ENCODE peak calls at places on chromosome 16, in eight cellular contexts. One of them, this sample, is unnamed.

GRCh38 chr16:11462036-11462435 is 116.8 kb downstream of the RMI2 start:
- DNase-seq in GM23338: no peak
- DNase-seq in dorsolateral prefrontal cortex: no peak
- DNase-seq in fibroblast of the aortic adventitia: no peak
- DNase-seq in Peyer's patch: no peak
- DNase-seq in endothelial cell of umbilical vein: no peak
- DNase-seq in adrenal gland: no peak
- DNase-seq in AG04449: no peak
- DNase-seq in this sample: no peak

GRCh38 chr16:89815639-89816348 is 653 bp downstream of the FANCA start:
- DNase-seq in Peyer's patch: no peak
- DNase-seq in AG04449: no peak
- DNase-seq in dorsolateral prefrontal cortex: no peak
- DNase-seq in GM23338: peak
- DNase-seq in fibroblast of the aortic adventitia: no peak
- DNase-seq in adrenal gland: no peak
- DNase-seq in endothelial cell of umbilical vein: no peak
- DNase-seq in this sample: no peak

GRCh38 chr16:68093816-68094613 is 8.8 kb downstream of the NFATC3 start:
- DNase-seq in AG04449: no peak
- DNase-seq in fibroblast of the aortic adventitia: peak
- DNase-seq in Peyer's patch: no peak
- DNase-seq in endothelial cell of umbilical vein: no peak
- DNase-seq in GM23338: peak
- DNase-seq in adrenal gland: no peak
- DNase-seq in dorsolateral prefrontal cortex: no peak
- DNase-seq in this sample: peak

GRCh38 chr16:88740727-88741055 is 34.4 kb downstream of the CTU2 start:
- DNase-seq in endothelial cell of umbilical vein: no peak
- DNase-seq in adrenal gland: no peak
- DNase-seq in Peyer's patch: no peak
- DNase-seq in AG04449: no peak
- DNase-seq in fibroblast of the aortic adventitia: no peak
- DNase-seq in dorsolateral prefrontal cortex: no peak
- DNase-seq in GM23338: no peak
- DNase-seq in this sample: no peak

GRCh38 chr16:59259074-59259963 is 525.2 kb upstream of the GOT2 start:
- DNase-seq in endothelial cell of umbilical vein: no peak
- DNase-seq in fibroblast of the aortic adventitia: no peak
- DNase-seq in GM23338: no peak
- DNase-seq in dorsolateral prefrontal cortex: no peak
- DNase-seq in AG04449: no peak
- DNase-seq in Peyer's patch: no peak
- DNase-seq in adrenal gland: no peak
- DNase-seq in this sample: no peak

GRCh38 chr16:34803683-34804416 is 1344.4 kb downstream of the TP53TG3F start:
- DNase-seq in fibroblast of the aortic adventitia: no peak
- DNase-seq in Peyer's patch: no peak
- DNase-seq in GM23338: no peak
- DNase-seq in adrenal gland: no peak
- DNase-seq in dorsolateral prefrontal cortex: no peak
- DNase-seq in endothelial cell of umbilical vein: no peak
- DNase-seq in AG04449: no peak
- DNase-seq in this sample: no peak

GRCh38 chr16:4415538-4416199 is 727 bp downstream of the CORO7 start:
- DNase-seq in dorsolateral prefrontal cortex: peak
- DNase-seq in endothelial cell of umbilical vein: peak
- DNase-seq in AG04449: no peak
- DNase-seq in GM23338: peak
- DNase-seq in adrenal gland: peak
- DNase-seq in Peyer's patch: peak
- DNase-seq in fibroblast of the aortic adventitia: no peak
- DNase-seq in this sample: peak

GRCh38 chr16:65547799-65548446 is 426.1 kb upstream of the CDH11 start:
- DNase-seq in dorsolateral prefrontal cortex: no peak
- DNase-seq in Peyer's patch: no peak
- DNase-seq in adrenal gland: no peak
- DNase-seq in endothelial cell of umbilical vein: no peak
- DNase-seq in GM23338: peak
- DNase-seq in AG04449: peak
- DNase-seq in fibroblast of the aortic adventitia: peak
- DNase-seq in this sample: peak

GRCh38 chr16:66862023-66862520 is 17.9 kb downstream of the CA7 start:
- DNase-seq in Peyer's patch: no peak
- DNase-seq in dorsolateral prefrontal cortex: no peak
- DNase-seq in endothelial cell of umbilical vein: no peak
- DNase-seq in AG04449: no peak
- DNase-seq in adrenal gland: no peak
- DNase-seq in GM23338: no peak
- DNase-seq in fibroblast of the aortic adventitia: no peak
- DNase-seq in this sample: no peak

GRCh38 chr16:4176794-4177438 is 60.7 kb upstream of the ADCY9 start:
- DNase-seq in adrenal gland: peak
- DNase-seq in GM23338: no peak
- DNase-seq in dorsolateral prefrontal cortex: peak
- DNase-seq in fibroblast of the aortic adventitia: peak
- DNase-seq in AG04449: no peak
- DNase-seq in Peyer's patch: peak
- DNase-seq in endothelial cell of umbilical vein: no peak
- DNase-seq in this sample: peak

GRCh38 chr16:76946879-76947278 is 244.1 kb upstream of the MON1B start:
- DNase-seq in dorsolateral prefrontal cortex: no peak
- DNase-seq in fibroblast of the aortic adventitia: peak
- DNase-seq in endothelial cell of umbilical vein: no peak
- DNase-seq in GM23338: no peak
- DNase-seq in Peyer's patch: no peak
- DNase-seq in adrenal gland: peak
- DNase-seq in AG04449: peak
- DNase-seq in this sample: peak

GRCh38 chr16:56658476-56658875 is 717 bp downstream of the MT1F start:
- DNase-seq in dorsolateral prefrontal cortex: no peak
- DNase-seq in endothelial cell of umbilical vein: no peak
- DNase-seq in fibroblast of the aortic adventitia: no peak
- DNase-seq in AG04449: no peak
- DNase-seq in adrenal gland: no peak
- DNase-seq in GM23338: no peak
- DNase-seq in Peyer's patch: no peak
- DNase-seq in this sample: no peak

GRCh38 chr16:85173077-85173980 is 61.1 kb upstream of the CIBAR2 start:
- DNase-seq in adrenal gland: peak
- DNase-seq in AG04449: peak
- DNase-seq in fibroblast of the aortic adventitia: peak
- DNase-seq in endothelial cell of umbilical vein: peak
- DNase-seq in Peyer's patch: no peak
- DNase-seq in dorsolateral prefrontal cortex: no peak
- DNase-seq in GM23338: no peak
- DNase-seq in this sample: peak

GRCh38 chr16:84232969-84233368 is 6.8 kb downstream of the KCNG4 start:
- DNase-seq in endothelial cell of umbilical vein: no peak
- DNase-seq in adrenal gland: no peak
- DNase-seq in fibroblast of the aortic adventitia: no peak
- DNase-seq in AG04449: no peak
- DNase-seq in Peyer's patch: no peak
- DNase-seq in GM23338: no peak
- DNase-seq in dorsolateral prefrontal cortex: no peak
- DNase-seq in this sample: no peak

GRCh38 chr16:3963886-3964685 is 83.6 kb upstream of the CREBBP start:
- DNase-seq in endothelial cell of umbilical vein: no peak
- DNase-seq in AG04449: no peak
- DNase-seq in adrenal gland: no peak
- DNase-seq in Peyer's patch: no peak
- DNase-seq in dorsolateral prefrontal cortex: no peak
- DNase-seq in fibroblast of the aortic adventitia: no peak
- DNase-seq in GM23338: no peak
- DNase-seq in this sample: no peak

GRCh38 chr16:75818491-75818890 is 92.2 kb upstream of the CPHXL start:
- DNase-seq in fibroblast of the aortic adventitia: peak
- DNase-seq in AG04449: no peak
- DNase-seq in Peyer's patch: no peak
- DNase-seq in adrenal gland: no peak
- DNase-seq in dorsolateral prefrontal cortex: no peak
- DNase-seq in GM23338: no peak
- DNase-seq in endothelial cell of umbilical vein: no peak
- DNase-seq in this sample: no peak

GRCh38 chr16:22239131-22239805 is 33.2 kb downstream of the EEF2K start:
- DNase-seq in Peyer's patch: no peak
- DNase-seq in adrenal gland: no peak
- DNase-seq in GM23338: no peak
- DNase-seq in dorsolateral prefrontal cortex: no peak
- DNase-seq in endothelial cell of umbilical vein: no peak
- DNase-seq in AG04449: no peak
- DNase-seq in fibroblast of the aortic adventitia: no peak
- DNase-seq in this sample: no peak
- H3K4me3 ChIP-seq in Peyer's patch: no peak
- H3K4me3 ChIP-seq in adrenal gland: no peak
- H3K4me3 ChIP-seq in GM23338: no peak
- H3K4me3 ChIP-seq in dorsolateral prefrontal cortex: no peak
- H3K4me3 ChIP-seq in endothelial cell of umbilical vein: no peak
- H3K4me3 ChIP-seq in AG04449: no peak
- H3K4me3 ChIP-seq in fibroblast of the aortic adventitia: no peak
- H3K4me3 ChIP-seq in this sample: no peak

GRCh38 chr16:28192811-28193529 is 18.8 kb downstream of the XPO6 start:
- DNase-seq in fibroblast of the aortic adventitia: no peak
- DNase-seq in GM23338: no peak
- DNase-seq in adrenal gland: no peak
- DNase-seq in endothelial cell of umbilical vein: no peak
- DNase-seq in dorsolateral prefrontal cortex: no peak
- DNase-seq in Peyer's patch: no peak
- DNase-seq in AG04449: no peak
- DNase-seq in this sample: no peak
- TF ChIP-seq CTCF in fibroblast of the aortic adventitia: no peak
- TF ChIP-seq CTCF in GM23338: peak
- TF ChIP-seq CTCF in adrenal gland: no peak
- TF ChIP-seq CTCF in endothelial cell of umbilical vein: no peak
- TF ChIP-seq CTCF in dorsolateral prefrontal cortex: no peak
- TF ChIP-seq CTCF in Peyer's patch: peak
- TF ChIP-seq CTCF in AG04449: no peak
- TF ChIP-seq CTCF in this sample: no peak

DNA sequence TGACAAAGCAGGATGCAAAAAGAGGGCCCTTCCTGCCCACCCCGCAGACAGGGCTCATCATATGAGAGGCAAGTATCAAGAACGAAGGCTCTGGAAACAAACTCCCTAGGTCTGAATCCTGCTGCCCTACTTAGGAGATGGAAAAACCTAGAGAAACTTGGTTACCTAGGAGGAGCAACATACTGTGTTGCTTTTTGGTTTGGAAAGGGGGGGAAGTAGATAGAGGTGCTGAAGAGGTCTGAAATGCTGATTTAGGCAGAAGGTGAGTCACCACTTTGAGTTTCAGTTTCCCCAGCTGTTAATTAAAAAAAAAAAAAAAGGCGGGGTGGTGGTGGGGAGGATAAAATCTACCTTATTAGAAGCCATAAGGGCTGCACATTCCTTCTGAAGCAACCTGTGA is 1.5 kb downstream of the N4BP1 start:
- DNase-seq in fibroblast of the aortic adventitia: no peak
- DNase-seq in adrenal gland: no peak
- DNase-seq in AG04449: no peak
- DNase-seq in dorsolateral prefrontal cortex: no peak
- DNase-seq in endothelial cell of umbilical vein: no peak
- DNase-seq in GM23338: no peak
- DNase-seq in Peyer's patch: no peak
- DNase-seq in this sample: no peak
- H3K4me3 ChIP-seq in fibroblast of the aortic adventitia: peak
- H3K4me3 ChIP-seq in adrenal gland: no peak
- H3K4me3 ChIP-seq in AG04449: peak
- H3K4me3 ChIP-seq in dorsolateral prefrontal cortex: peak
- H3K4me3 ChIP-seq in endothelial cell of umbilical vein: no peak
- H3K4me3 ChIP-seq in GM23338: peak
- H3K4me3 ChIP-seq in Peyer's patch: peak
- H3K4me3 ChIP-seq in this sample: peak

GRCh38 chr16:28491080-28491969 is 549 bp downstream of the CLN3 start:
- DNase-seq in endothelial cell of umbilical vein: peak
- DNase-seq in Peyer's patch: no peak
- DNase-seq in dorsolateral prefrontal cortex: no peak
- DNase-seq in fibroblast of the aortic adventitia: peak
- DNase-seq in GM23338: peak
- DNase-seq in adrenal gland: peak
- DNase-seq in AG04449: no peak
- DNase-seq in this sample: peak
- TF ChIP-seq CTCF in endothelial cell of umbilical vein: peak
- TF ChIP-seq CTCF in Peyer's patch: peak
- TF ChIP-seq CTCF in dorsolateral prefrontal cortex: no peak
- TF ChIP-seq CTCF in fibroblast of the aortic adventitia: peak
- TF ChIP-seq CTCF in GM23338: peak
- TF ChIP-seq CTCF in adrenal gland: peak
- TF ChIP-seq CTCF in AG04449: peak
- TF ChIP-seq CTCF in this sample: peak

GRCh38 chr16:82735176-82735575 is 108.4 kb downstream of the CDH13 start:
- DNase-seq in fibroblast of the aortic adventitia: no peak
- DNase-seq in adrenal gland: no peak
- DNase-seq in GM23338: no peak
- DNase-seq in endothelial cell of umbilical vein: no peak
- DNase-seq in dorsolateral prefrontal cortex: no peak
- DNase-seq in Peyer's patch: no peak
- DNase-seq in AG04449: no peak
- DNase-seq in this sample: no peak
- H3K4me3 ChIP-seq in fibroblast of the aortic adventitia: no peak
- H3K4me3 ChIP-seq in adrenal gland: no peak
- H3K4me3 ChIP-seq in GM23338: no peak
- H3K4me3 ChIP-seq in endothelial cell of umbilical vein: no peak
- H3K4me3 ChIP-seq in dorsolateral prefrontal cortex: no peak
- H3K4me3 ChIP-seq in Peyer's patch: no peak
- H3K4me3 ChIP-seq in AG04449: no peak
- H3K4me3 ChIP-seq in this sample: no peak

GRCh38 chr16:53991181-53992056 is 287.5 kb downstream of the FTO start:
- DNase-seq in endothelial cell of umbilical vein: peak
- DNase-seq in Peyer's patch: no peak
- DNase-seq in GM23338: peak
- DNase-seq in dorsolateral prefrontal cortex: no peak
- DNase-seq in AG04449: no peak
- DNase-seq in adrenal gland: no peak
- DNase-seq in fibroblast of the aortic adventitia: peak
- DNase-seq in this sample: no peak

GRCh38 chr16:53988136-53988535 is 284.2 kb downstream of the FTO start:
- DNase-seq in fibroblast of the aortic adventitia: no peak
- DNase-seq in AG04449: no peak
- DNase-seq in adrenal gland: no peak
- DNase-seq in endothelial cell of umbilical vein: no peak
- DNase-seq in GM23338: no peak
- DNase-seq in dorsolateral prefrontal cortex: no peak
- DNase-seq in Peyer's patch: no peak
- DNase-seq in this sample: no peak

GRCh38 chr16:53989597-53989996 is 285.6 kb downstream of the FTO start:
- DNase-seq in dorsolateral prefrontal cortex: no peak
- DNase-seq in GM23338: no peak
- DNase-seq in Peyer's patch: no peak
- DNase-seq in endothelial cell of umbilical vein: no peak
- DNase-seq in AG04449: no peak
- DNase-seq in adrenal gland: no peak
- DNase-seq in fibroblast of the aortic adventitia: no peak
- DNase-seq in this sample: no peak

GRCh38 chr16:53995378-53995777 is 291.2 kb downstream of the IRX3 start:
- DNase-seq in endothelial cell of umbilical vein: no peak
- DNase-seq in adrenal gland: no peak
- DNase-seq in GM23338: no peak
- DNase-seq in Peyer's patch: no peak
- DNase-seq in AG04449: no peak
- DNase-seq in dorsolateral prefrontal cortex: no peak
- DNase-seq in fibroblast of the aortic adventitia: no peak
- DNase-seq in this sample: no peak

DNA sequence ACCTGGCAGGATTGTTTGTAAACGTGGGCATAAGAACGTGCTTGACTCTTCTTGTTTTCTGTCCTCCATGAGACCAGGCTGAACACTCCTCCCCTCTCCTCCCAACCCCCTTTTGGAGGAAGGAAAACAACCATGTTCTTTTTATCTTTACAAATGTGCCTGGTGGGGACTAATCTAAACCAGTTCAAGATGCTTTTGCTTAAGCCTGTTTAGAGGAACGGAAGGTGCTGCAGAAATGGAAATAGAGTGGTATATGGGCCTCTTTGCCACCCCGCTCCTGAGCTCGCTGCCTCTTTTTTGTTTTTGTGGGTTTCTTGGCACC is 288.1 kb downstream of the FTO start:
- DNase-seq in GM23338: no peak
- DNase-seq in adrenal gland: no peak
- DNase-seq in fibroblast of the aortic adventitia: no peak
- DNase-seq in AG04449: no peak
- DNase-seq in dorsolateral prefrontal cortex: no peak
- DNase-seq in endothelial cell of umbilical vein: no peak
- DNase-seq in Peyer's patch: no peak
- DNase-seq in this sample: no peak
- TF ChIP-seq CTCF in GM23338: no peak
- TF ChIP-seq CTCF in adrenal gland: no peak
- TF ChIP-seq CTCF in fibroblast of the aortic adventitia: no peak
- TF ChIP-seq CTCF in AG04449: no peak
- TF ChIP-seq CTCF in dorsolateral prefrontal cortex: no peak
- TF ChIP-seq CTCF in endothelial cell of umbilical vein: no peak
- TF ChIP-seq CTCF in Peyer's patch: no peak
- TF ChIP-seq CTCF in this sample: no peak

This sample was measured in foreskin fibroblast.